ENCODE peak calls at places on chromosome 2, in six cellular contexts. One of them, this sample, is unnamed.

GRCh38 chr2:71064110-71064611 is 4.3 kb upstream of the NAGK start:
- DNase-seq in heart right ventricle: no peak
- DNase-seq in CD8-positive, alpha-beta T cell: no peak
- DNase-seq in GM23338: no peak
- DNase-seq in Panc1: no peak
- DNase-seq in neural progenitor cell: no peak
- DNase-seq in this sample: no peak

GRCh38 chr2:235240574-235240973 is 253.3 kb upstream of the AGAP1 start:
- DNase-seq in heart right ventricle: no peak
- DNase-seq in CD8-positive, alpha-beta T cell: no peak
- DNase-seq in GM23338: no peak
- DNase-seq in Panc1: no peak
- DNase-seq in neural progenitor cell: no peak
- DNase-seq in this sample: no peak

GRCh38 chr2:15543058-15543457 is 18.1 kb downstream of the NBAS start:
- DNase-seq in heart right ventricle: no peak
- DNase-seq in CD8-positive, alpha-beta T cell: no peak
- DNase-seq in GM23338: no peak
- DNase-seq in Panc1: no peak
- DNase-seq in neural progenitor cell: no peak
- DNase-seq in this sample: no peak

GRCh38 chr2:181904022-181904632 is 12.6 kb downstream of the ITPRID2 start:
- DNase-seq in heart right ventricle: peak; percentile 9
- DNase-seq in CD8-positive, alpha-beta T cell: no peak
- DNase-seq in GM23338: peak; percentile 62
- DNase-seq in Panc1: no peak
- DNase-seq in neural progenitor cell: peak; percentile 21
- DNase-seq in this sample: peak; percentile 15

GRCh38 chr2:9896216-9896615 is 52.9 kb downstream of the TAF1B start:
- DNase-seq in heart right ventricle: no peak
- DNase-seq in CD8-positive, alpha-beta T cell: no peak
- DNase-seq in GM23338: no peak
- DNase-seq in Panc1: no peak
- DNase-seq in neural progenitor cell: peak; percentile 51
- DNase-seq in this sample: no peak

GRCh38 chr2:109382946-109383345 is 230.8 kb downstream of the SEPTIN10 start:
- DNase-seq in heart right ventricle: peak; percentile 87
- DNase-seq in CD8-positive, alpha-beta T cell: no peak
- DNase-seq in GM23338: peak; percentile 26
- DNase-seq in Panc1: no peak
- DNase-seq in neural progenitor cell: no peak
- DNase-seq in this sample: no peak

GRCh38 chr2:35114765-35115164 is 1240.8 kb upstream of the CRIM1 start:
- DNase-seq in heart right ventricle: no peak
- DNase-seq in CD8-positive, alpha-beta T cell: no peak
- DNase-seq in GM23338: peak; percentile 58
- DNase-seq in Panc1: no peak
- DNase-seq in neural progenitor cell: peak; percentile 35
- DNase-seq in this sample: peak; percentile 25

GRCh38 chr2:140178224-140178623 is 1398.0 kb upstream of the NXPH2 start:
- DNase-seq in heart right ventricle: no peak
- DNase-seq in CD8-positive, alpha-beta T cell: no peak
- DNase-seq in GM23338: no peak
- DNase-seq in Panc1: no peak
- DNase-seq in neural progenitor cell: no peak
- DNase-seq in this sample: no peak

GRCh38 chr2:96773922-96774321 is 13.2 kb downstream of the CNNM4 start:
- DNase-seq in heart right ventricle: no peak
- DNase-seq in CD8-positive, alpha-beta T cell: peak; percentile 49
- DNase-seq in GM23338: peak; percentile 51
- DNase-seq in Panc1: no peak
- DNase-seq in neural progenitor cell: no peak
- DNase-seq in this sample: no peak

GRCh38 chr2:152240559-152241231 is 65.1 kb upstream of the STAM2 start:
- DNase-seq in heart right ventricle: no peak
- DNase-seq in CD8-positive, alpha-beta T cell: no peak
- DNase-seq in GM23338: no peak
- DNase-seq in Panc1: no peak
- DNase-seq in neural progenitor cell: no peak
- DNase-seq in this sample: no peak

GRCh38 chr2:10400568-10400977 is 47.6 kb downstream of the ODC1 start:
- DNase-seq in heart right ventricle: peak; percentile 50
- DNase-seq in CD8-positive, alpha-beta T cell: no peak
- DNase-seq in GM23338: no peak
- DNase-seq in Panc1: no peak
- DNase-seq in neural progenitor cell: no peak
- DNase-seq in this sample: no peak

GRCh38 chr2:227864161-227864756 is 7.2 kb upstream of the DAW1 start:
- DNase-seq in heart right ventricle: no peak
- DNase-seq in CD8-positive, alpha-beta T cell: no peak
- DNase-seq in GM23338: no peak
- DNase-seq in Panc1: no peak
- DNase-seq in neural progenitor cell: no peak
- DNase-seq in this sample: no peak

GRCh38 chr2:160838691-160839090 is 321.5 kb upstream of the TANK start:
- DNase-seq in heart right ventricle: no peak
- DNase-seq in CD8-positive, alpha-beta T cell: no peak
- DNase-seq in GM23338: no peak
- DNase-seq in Panc1: no peak
- DNase-seq in neural progenitor cell: no peak
- DNase-seq in this sample: no peak
- H3K4me1 ChIP-seq in heart right ventricle: no peaks in the 10 kb centered on the region
- H3K4me1 ChIP-seq in CD8-positive, alpha-beta T cell: no peaks in the 10 kb centered on the region
- H3K4me1 ChIP-seq in GM23338: no peaks in the 10 kb centered on the region
- H3K4me1 ChIP-seq in Panc1: no peaks in the 10 kb centered on the region
- H3K4me1 ChIP-seq in neural progenitor cell: no peaks in the 10 kb centered on the region
- H3K4me1 ChIP-seq in this sample: no peaks in the 10 kb centered on the region

GRCh38 chr2:223815884-223816570 is 21.4 kb downstream of the AP1S3 start:
- DNase-seq in heart right ventricle: no peak
- DNase-seq in CD8-positive, alpha-beta T cell: no peak
- DNase-seq in GM23338: no peak
- DNase-seq in Panc1: no peak
- DNase-seq in neural progenitor cell: no peak
- DNase-seq in this sample: no peak

GRCh38 chr2:223813329-223813728 is 24.1 kb downstream of the AP1S3 start:
- DNase-seq in heart right ventricle: no peak
- DNase-seq in CD8-positive, alpha-beta T cell: no peak
- DNase-seq in GM23338: no peak
- DNase-seq in Panc1: no peak
- DNase-seq in neural progenitor cell: no peak
- DNase-seq in this sample: no peak

GRCh38 chr2:223811757-223812156 is 25.6 kb downstream of the AP1S3 start:
- DNase-seq in heart right ventricle: no peak
- DNase-seq in CD8-positive, alpha-beta T cell: no peak
- DNase-seq in GM23338: no peak
- DNase-seq in Panc1: no peak
- DNase-seq in neural progenitor cell: no peak
- DNase-seq in this sample: no peak

GRCh38 chr2:223819891-223820290 is 17.5 kb downstream of the AP1S3 start:
- DNase-seq in heart right ventricle: no peak
- DNase-seq in CD8-positive, alpha-beta T cell: no peak
- DNase-seq in GM23338: no peak
- DNase-seq in Panc1: no peak
- DNase-seq in neural progenitor cell: no peak
- DNase-seq in this sample: no peak

DNA sequence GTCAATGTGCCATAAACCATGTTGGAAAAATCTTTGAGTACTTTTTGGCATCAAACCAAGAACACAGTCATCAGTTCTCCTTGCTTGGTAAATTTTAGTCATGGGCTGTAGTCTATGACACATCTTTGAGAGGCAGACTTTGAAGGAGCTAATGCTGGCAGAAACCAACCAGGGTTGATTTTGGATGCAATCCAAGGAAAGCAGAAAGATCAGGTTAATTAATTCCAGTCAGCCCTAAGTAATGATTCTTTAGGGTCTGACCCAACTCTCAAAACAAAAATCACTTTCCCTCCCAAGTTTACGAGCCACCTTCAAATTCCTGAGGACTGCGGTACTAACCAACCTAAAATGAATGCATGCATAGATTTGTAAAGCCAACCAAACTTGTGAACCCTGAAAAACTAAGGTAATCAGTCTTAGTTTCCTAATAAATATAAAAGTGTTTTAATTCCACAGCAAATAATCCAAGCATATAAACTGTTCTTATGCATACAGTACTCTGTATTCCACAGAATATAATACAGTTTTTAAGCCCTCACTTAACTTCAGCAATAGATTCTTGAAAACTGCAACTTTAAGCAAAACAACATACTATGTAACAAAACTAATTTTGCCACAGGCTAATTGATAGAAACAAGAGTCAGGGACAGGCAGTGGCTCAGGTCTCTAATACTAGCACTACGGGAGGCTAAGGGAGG is 22.0 kb downstream of the AP1S3 start:
- DNase-seq in heart right ventricle: no peak
- DNase-seq in CD8-positive, alpha-beta T cell: no peak
- DNase-seq in GM23338: no peak
- DNase-seq in Panc1: peak; percentile 97
- DNase-seq in neural progenitor cell: no peak
- DNase-seq in this sample: no peak
- H3K4me1 ChIP-seq in heart right ventricle: no peaks in the 10 kb centered on the region
- H3K4me1 ChIP-seq in CD8-positive, alpha-beta T cell: no peaks in the 10 kb centered on the region
- H3K4me1 ChIP-seq in GM23338: peaks cover 11% of the 10 kb centered on the region
- H3K4me1 ChIP-seq in Panc1: peaks cover 70% of the 10 kb centered on the region
- H3K4me1 ChIP-seq in neural progenitor cell: peaks cover 8% of the 10 kb centered on the region
- H3K4me1 ChIP-seq in this sample: no peaks in the 10 kb centered on the region

GRCh38 chr2:42856891-42857632 is 64.7 kb upstream of the HAAO start:
- DNase-seq in heart right ventricle: no peak
- DNase-seq in CD8-positive, alpha-beta T cell: no peak
- DNase-seq in GM23338: no peak
- DNase-seq in Panc1: no peak
- DNase-seq in neural progenitor cell: no peak
- DNase-seq in this sample: no peak
- H3K4me1 ChIP-seq in heart right ventricle: peaks cover 2% of the 10 kb centered on the region
- H3K4me1 ChIP-seq in CD8-positive, alpha-beta T cell: no peaks in the 10 kb centered on the region
- H3K4me1 ChIP-seq in GM23338: no peaks in the 10 kb centered on the region
- H3K4me1 ChIP-seq in Panc1: no peaks in the 10 kb centered on the region
- H3K4me1 ChIP-seq in neural progenitor cell: peaks cover 28% of the 10 kb centered on the region
- H3K4me1 ChIP-seq in this sample: peaks cover 7% of the 10 kb centered on the region

GRCh38 chr2:234025475-234025874 is 25.0 kb upstream of the SPP2 start:
- DNase-seq in heart right ventricle: no peak
- DNase-seq in CD8-positive, alpha-beta T cell: peak; percentile 15
- DNase-seq in GM23338: no peak
- DNase-seq in Panc1: no peak
- DNase-seq in neural progenitor cell: no peak
- DNase-seq in this sample: no peak

GRCh38 chr2:234027646-234028045 is 22.9 kb upstream of the SPP2 start:
- DNase-seq in heart right ventricle: no peak
- DNase-seq in CD8-positive, alpha-beta T cell: no peak
- DNase-seq in GM23338: no peak
- DNase-seq in Panc1: no peak
- DNase-seq in neural progenitor cell: no peak
- DNase-seq in this sample: no peak

GRCh38 chr2:234026111-234026510 is 24.4 kb upstream of the SPP2 start:
- DNase-seq in heart right ventricle: no peak
- DNase-seq in CD8-positive, alpha-beta T cell: no peak
- DNase-seq in GM23338: no peak
- DNase-seq in Panc1: no peak
- DNase-seq in neural progenitor cell: no peak
- DNase-seq in this sample: no peak

GRCh38 chr2:234029150-234029733 is 21.3 kb upstream of the SPP2 start:
- DNase-seq in heart right ventricle: no peak
- DNase-seq in CD8-positive, alpha-beta T cell: no peak
- DNase-seq in GM23338: no peak
- DNase-seq in Panc1: no peak
- DNase-seq in neural progenitor cell: no peak
- DNase-seq in this sample: no peak

DNA sequence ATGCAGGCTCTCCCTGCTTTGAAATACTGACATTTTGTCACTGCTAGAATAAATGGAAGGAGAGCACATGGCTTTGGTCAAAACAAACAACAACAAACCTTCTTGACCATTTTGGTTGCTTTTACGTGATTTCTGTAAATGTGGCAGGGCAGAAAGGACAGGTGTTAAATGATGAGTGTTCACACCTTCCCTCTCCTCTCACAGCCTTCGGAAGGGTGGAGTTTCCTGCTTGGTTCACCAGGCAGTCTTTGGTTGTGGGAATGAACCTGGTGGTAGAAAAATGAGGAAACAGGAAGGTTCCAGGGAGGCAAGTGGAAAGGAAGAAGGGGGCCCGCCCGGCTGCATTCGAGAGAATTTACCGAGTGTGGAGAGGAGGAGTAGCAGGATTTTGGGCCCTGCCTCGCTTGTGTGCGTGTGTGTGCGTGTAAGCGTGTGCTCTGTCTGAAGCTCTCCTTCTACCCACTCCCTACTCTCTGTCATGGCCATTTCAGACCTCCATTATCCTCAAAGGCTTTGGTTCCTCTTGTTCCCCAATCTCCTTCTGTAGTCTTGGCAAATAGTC is 23.7 kb upstream of the SPP2 start:
- DNase-seq in heart right ventricle: no peak
- DNase-seq in CD8-positive, alpha-beta T cell: no peak
- DNase-seq in GM23338: no peak
- DNase-seq in Panc1: no peak
- DNase-seq in neural progenitor cell: no peak
- DNase-seq in this sample: no peak
- H3K4me1 ChIP-seq in heart right ventricle: no peaks in the 10 kb centered on the region
- H3K4me1 ChIP-seq in CD8-positive, alpha-beta T cell: peaks cover 32% of the 10 kb centered on the region
- H3K4me1 ChIP-seq in GM23338: no peaks in the 10 kb centered on the region
- H3K4me1 ChIP-seq in Panc1: no peaks in the 10 kb centered on the region
- H3K4me1 ChIP-seq in neural progenitor cell: peaks cover 9% of the 10 kb centered on the region
- H3K4me1 ChIP-seq in this sample: no peaks in the 10 kb centered on the region

GRCh38 chr2:47172156-47172921 is 17.2 kb upstream of the STPG4 start:
- DNase-seq in heart right ventricle: no peak
- DNase-seq in CD8-positive, alpha-beta T cell: no peak
- DNase-seq in GM23338: no peak
- DNase-seq in Panc1: no peak
- DNase-seq in neural progenitor cell: no peak
- DNase-seq in this sample: no peak
- H3K4me1 ChIP-seq in heart right ventricle: peaks cover 1% of the 10 kb centered on the region
- H3K4me1 ChIP-seq in CD8-positive, alpha-beta T cell: peaks cover 50% of the 10 kb centered on the region
- H3K4me1 ChIP-seq in GM23338: peaks cover 39% of the 10 kb centered on the region
- H3K4me1 ChIP-seq in Panc1: peaks cover 54% of the 10 kb centered on the region
- H3K4me1 ChIP-seq in neural progenitor cell: peaks cover 34% of the 10 kb centered on the region
- H3K4me1 ChIP-seq in this sample: no peaks in the 10 kb centered on the region

DNA sequence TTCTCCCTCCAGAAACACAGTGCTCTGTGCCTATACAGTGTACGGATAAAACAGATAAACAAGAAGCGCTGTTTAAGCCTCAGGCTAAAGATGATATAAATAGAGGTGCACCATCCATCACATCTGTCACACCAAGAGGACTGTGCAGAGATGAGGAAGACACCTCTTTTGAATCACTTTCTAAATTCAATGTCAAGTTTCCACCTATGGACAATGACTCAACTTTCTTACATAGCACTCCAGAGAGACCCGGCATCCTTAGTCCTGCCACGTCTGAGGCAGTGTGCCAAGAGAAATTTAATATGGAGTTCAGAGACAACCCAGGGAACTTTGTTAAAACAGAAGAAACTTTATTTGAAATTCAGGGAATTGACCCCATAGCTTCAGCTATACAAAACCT is 70.7 kb downstream of the TANK start:
- DNase-seq in heart right ventricle: no peak
- DNase-seq in CD8-positive, alpha-beta T cell: no peak
- DNase-seq in GM23338: no peak
- DNase-seq in Panc1: no peak
- DNase-seq in neural progenitor cell: no peak
- DNase-seq in this sample: no peak
- H3K4me1 ChIP-seq in heart right ventricle: no peaks in the 10 kb centered on the region
- H3K4me1 ChIP-seq in CD8-positive, alpha-beta T cell: no peaks in the 10 kb centered on the region
- H3K4me1 ChIP-seq in GM23338: no peaks in the 10 kb centered on the region
- H3K4me1 ChIP-seq in Panc1: no peaks in the 10 kb centered on the region
- H3K4me1 ChIP-seq in neural progenitor cell: no peaks in the 10 kb centered on the region
- H3K4me1 ChIP-seq in this sample: no peaks in the 10 kb centered on the region

This sample was measured in NT2/D1.